ENCODE peak calls at places on chromosome X, in seven cellular contexts. C is cardiac muscle cell; X is stimulated activated CD4-positive, alpha-beta T cell treated with anti-CD3 and anti-CD28 coated beads, Interleukin-4, amount 100 ng/mL, for 48 hours; Q is occipital lobe; S is lower leg skin; E is heart left ventricle; H is AG04449. Z is an unnamed sample.

GRCh38 chrX:50470103-50471031 is at the start of gene DGKK:
- DNase-seq in C (no peak), X (no peak), Q (no peak), S (no peak), E (no peak), H (no peak), Z (peak)

GRCh38 chrX:30317308-30317707 is 8.1 kb upstream of the NR0B1 start:
- DNase-seq in C (no peak), X (no peak), Q (no peak), S (no peak), E (no peak), H (no peak), Z (no peak)

GRCh38 chrX:462853-463252 is 76.1 kb upstream of the PPP2R3B start:
- DNase-seq in C (no peak), X (no peak), Q (no peak), S (no peak), E (no peak), H (no peak), Z (no peak)

GRCh38 chrX:54427837-54428424 is 12.3 kb upstream of the TSR2 start:
- DNase-seq in C (no peak), X (no peak), Q (no peak), S (no peak), E (no peak), H (no peak), Z (no peak)

GRCh38 chrX:30948626-30949025 is 59.6 kb upstream of the TAB3 start:
- DNase-seq in C (no peak), X (no peak), Q (no peak), S (no peak), E (no peak), H (no peak), Z (no peak)

GRCh38 chrX:9339603-9340569 is 125.0 kb upstream of the TBL1X start:
- DNase-seq in C (peak), X (no peak), Q (no peak), S (peak), E (peak), H (no peak), Z (peak)

GRCh38 chrX:10365532-10366265 is 208.9 kb downstream of the CLCN4 start:
- DNase-seq in C (no peak), X (no peak), Q (no peak), S (no peak), E (no peak), H (no peak), Z (no peak)

GRCh38 chrX:55026143-55026542 is 4.6 kb downstream of the ALAS2 start:
- DNase-seq in C (no peak), X (no peak), Q (no peak), S (no peak), E (no peak), H (no peak), Z (no peak)

GRCh38 chrX:135688137-135688536 is 25.3 kb upstream of the CT45A1 start:
- DNase-seq in C (no peak), X (no peak), Q (no peak), S (no peak), E (no peak), H (no peak), Z (no peak)

GRCh38 chrX:24151513-24151912 is 2.0 kb downstream of the ZFX start:
- DNase-seq in C (no peak), X (no peak), Q (no peak), S (no peak), E (no peak), H (no peak), Z (no peak)

GRCh38 chrX:3129256-3129655 is 88.0 kb downstream of the ARSF start:
- DNase-seq in C (peak), X (no peak), Q (no peak), S (no peak), E (no peak), H (no peak), Z (no peak)

GRCh38 chrX:6384921-6385320 is 150.0 kb downstream of the VCX3A start:
- DNase-seq in C (no peak), X (no peak), Q (no peak), S (no peak), E (no peak), H (no peak), Z (no peak)

GRCh38 chrX:130563476-130563875 is 161.7 kb downstream of the RBMX2 start:
- DNase-seq in C (no peak), X (no peak), Q (no peak), S (no peak), E (no peak), H (no peak), Z (no peak)

GRCh38 chrX:1389181-1389992 is 2.5 kb downstream of the SLC25A6 start:
- DNase-seq in C (no peak), X (no peak), Q (no peak), S (peak), E (peak), H (no peak), Z (no peak)

GRCh38 chrX:96424007-96424406 is 260.6 kb upstream of the DIAPH2 start:
- DNase-seq in C (peak), X (no peak), Q (no peak), S (no peak), E (no peak), H (no peak), Z (no peak)

GRCh38 chrX:11757397-11757728 is 674 bp upstream of the MSL3 start:
- DNase-seq in C (no peak), X (no peak), Q (no peak), S (no peak), E (no peak), H (no peak), Z (peak)

GRCh38 chrX:68693481-68694410 is 46.3 kb downstream of the STARD8 start:
- DNase-seq in C (peak), X (no peak), Q (peak), S (peak), E (peak), H (no peak), Z (peak)

GRCh38 chrX:9878141-9878875 is 88.8 kb upstream of the CLDN34 start:
- DNase-seq in C (no peak), X (no peak), Q (no peak), S (no peak), E (no peak), H (no peak), Z (peak)

GRCh38 chrX:23386726-23387125 is 52.1 kb downstream of the PTCHD1 start:
- DNase-seq in C (no peak), X (no peak), Q (no peak), S (no peak), E (no peak), H (no peak), Z (no peak)

GRCh38 chrX:21373637-21374162 is 518 bp upstream of the CNKSR2 start:
- DNase-seq in C (no peak), X (no peak), Q (no peak), S (no peak), E (peak), H (no peak), Z (peak)

GRCh38 chrX:150094996-150095395 is 156.7 kb upstream of the EOLA2 start:
- DNase-seq in C (no peak), X (no peak), Q (no peak), S (no peak), E (no peak), H (no peak), Z (no peak)

GRCh38 chrX:101206471-101206870 is 13.1 kb upstream of the DRP2 start:
- DNase-seq in C (peak), X (no peak), Q (no peak), S (no peak), E (no peak), H (no peak), Z (no peak)

GRCh38 chrX:29468911-29469494 is 746.4 kb upstream of the MAGEB2 start:
- DNase-seq in C (peak), X (no peak), Q (no peak), S (no peak), E (no peak), H (no peak), Z (no peak)

GRCh38 chrX:148609766-148610698 is 109.6 kb downstream of the AFF2 start:
- DNase-seq in C (peak), X (no peak), Q (no peak), S (no peak), E (no peak), H (no peak), Z (no peak)

GRCh38 chrX:13411496-13412207 is 91.8 kb upstream of the ATXN3L start:
- DNase-seq in C (no peak), X (no peak), Q (no peak), S (no peak), E (no peak), H (no peak), Z (peak)

Z was measured in NCI-H2227 treated with DMSO at 0.1 percent for 48 hours.